ENCODE peak calls at places on chromosomes 2 and 18, in eight cellular contexts. O is NCI-H2081 treated with DMSO at 0.1 percent for 48 hours, H is SJSA1, T is GM20000, G is AG10803, Y is amniotic stem cell, S is AG08395, Z is T-helper 2 cell. V is an unnamed sample.

GRCh38 chr2:1055014-1055595 is 104.5 kb downstream of the SNTG2 start:
- DNase-seq in O (no peak), H (peak; percentile 75), T (no peak), G (peak; percentile 90), Y (peak; percentile 63), S (peak; percentile 81), Z (no peak), V (peak; percentile 92)

GRCh38 chr2:109440507-109441156 is 173.1 kb downstream of the SEPTIN10 start:
- DNase-seq in O (no peak), H (no peak), T (no peak), G (no peak), Y (no peak), S (no peak), Z (no peak), V (no peak)

GRCh38 chr18:49487711-49488310 is 777 bp upstream of the C18orf32 start:
- DNase-seq in O (no peak), H (no peak), T (no peak), G (no peak), Y (no peak), S (no peak), Z (no peak), V (no peak)

GRCh38 chr2:16104345-16105177 is 164.2 kb downstream of the MYCN start:
- DNase-seq in O (no peak), H (no peak), T (no peak), G (no peak), Y (no peak), S (no peak), Z (no peak), V (no peak)

GRCh38 chr2:199955007-199955338 is 318 bp downstream of the TYW5 start:
- DNase-seq in O (no peak), H (no peak), T (peak; percentile 75), G (no peak), Y (no peak), S (no peak), Z (no peak), V (no peak)

GRCh38 chr2:46118656-46119338 is 178.4 kb upstream of the EPAS1 start:
- DNase-seq in O (no peak), H (peak; percentile 35), T (no peak), G (peak; percentile 42), Y (no peak), S (peak; percentile 9), Z (no peak), V (no peak)

GRCh38 chr2:128451084-128451483 is 132.4 kb upstream of the HS6ST1 start:
- DNase-seq in O (no peak), H (no peak), T (no peak), G (no peak), Y (no peak), S (no peak), Z (no peak), V (no peak)

GRCh38 chr2:169164311-169164710 is 94.9 kb downstream of the DHRS9 start:
- DNase-seq in O (no peak), H (no peak), T (no peak), G (no peak), Y (no peak), S (no peak), Z (no peak), V (no peak)

GRCh38 chr2:203412555-203413331 is 84.5 kb downstream of the ABI2 start:
- DNase-seq in O (no peak), H (no peak), T (no peak), G (peak; percentile 65), Y (no peak), S (peak; percentile 31), Z (no peak), V (peak; percentile 30)

GRCh38 chr2:64847930-64848329 is 141.3 kb upstream of the SLC1A4 start:
- DNase-seq in O (no peak), H (no peak), T (no peak), G (no peak), Y (no peak), S (no peak), Z (no peak), V (no peak)

GRCh38 chr2:235343869-235344268 is 150.0 kb upstream of the AGAP1 start:
- DNase-seq in O (no peak), H (no peak), T (no peak), G (peak; percentile 64), Y (no peak), S (peak; percentile 13), Z (no peak), V (no peak)

GRCh38 chr2:47239119-47239969 is 84.2 kb upstream of the STPG4 start:
- DNase-seq in O (no peak), H (no peak), T (no peak), G (no peak), Y (no peak), S (no peak), Z (no peak), V (no peak)

GRCh38 chr2:86372641-86373502 is 35.4 kb upstream of the REEP1 start:
- DNase-seq in O (no peak), H (no peak), T (no peak), G (peak; percentile 45), Y (peak; percentile 15), S (peak; percentile 68), Z (no peak), V (peak; percentile 64)

GRCh38 chr2:21443494-21444105 is 319.8 kb downstream of the TDRD15 start:
- DNase-seq in O (no peak), H (peak; percentile 19), T (no peak), G (no peak), Y (no peak), S (no peak), Z (no peak), V (no peak)

GRCh38 chr2:217090024-217090473 is 230.2 kb upstream of the TNP1 start:
- DNase-seq in O (no peak), H (peak; percentile 48), T (peak; percentile 70), G (peak; percentile 26), Y (no peak), S (no peak), Z (no peak), V (peak; percentile 26)

GRCh38 chr18:2302628-2303516 is 268.4 kb downstream of the METTL4 start:
- DNase-seq in O (no peak), H (peak; percentile 72), T (no peak), G (peak; percentile 18), Y (no peak), S (peak; percentile 10), Z (no peak), V (peak; percentile 18)

GRCh38 chr18:75162467-75162866 is 46.5 kb downstream of the PTGR3 start:
- DNase-seq in O (no peak), H (no peak), T (no peak), G (peak; percentile 25), Y (no peak), S (peak; percentile 13), Z (no peak), V (no peak)

GRCh38 chr18:12031836-12032235 is 50.5 kb downstream of the IMPA2 start:
- DNase-seq in O (no peak), H (no peak), T (no peak), G (peak; percentile 87), Y (no peak), S (peak; percentile 82), Z (no peak), V (peak; percentile 77)

GRCh38 chr2:85656468-85656867 is 11.5 kb downstream of the SFTPB start:
- DNase-seq in O (no peak), H (no peak), T (no peak), G (no peak), Y (no peak), S (no peak), Z (no peak), V (no peak)

V was measured in GM03348.